ENCODE peak calls at places on chromosome 10, in five cellular contexts. N is endodermal cell, P is GM13976, Z is brain microvascular endothelial cell, B is fibroblast of mammary gland. G is an unnamed sample.

GRCh38 chr10:35372329-35372728 is 36.0 kb downstream of the CCNY start:
- DNase-seq in N (no peak), P (no peak), Z (no peak), B (peak; percentile 72), G (peak; percentile 60)

GRCh38 chr10:110861930-110862677 is 9.6 kb upstream of the PDCD4 start:
- DNase-seq in N (no peak), P (no peak), Z (no peak), B (peak; percentile 45), G (peak; percentile 15)

GRCh38 chr10:69269761-69270160 is 8.5 kb upstream of the HK1 start:
- DNase-seq in N (no peak), P (no peak), Z (no peak), B (peak; percentile 67), G (no peak)

GRCh38 chr10:43667317-43667731 is 18.6 kb upstream of the ZNF32 start:
- DNase-seq in N (peak; percentile 84), P (peak; percentile 51), Z (no peak), B (peak; percentile 34), G (no peak)

GRCh38 chr10:21526952-21527633 is 1.6 kb upstream of the SKIDA1 start:
- DNase-seq in N (peak; percentile 90), P (peak; percentile 65), Z (peak; percentile 42), B (peak; percentile 62), G (no peak)

GRCh38 chr10:123906884-123907652 is 15.5 kb upstream of the CPXM2 start:
- DNase-seq in N (no peak), P (no peak), Z (no peak), B (no peak), G (no peak)

GRCh38 chr10:131928248-131929095 is 27.7 kb downstream of the PPP2R2D start:
- DNase-seq in N (peak; percentile 49), P (peak; percentile 82), Z (peak; percentile 47), B (peak; percentile 53), G (no peak)

GRCh38 chr10:43231523-43232078 is 35.3 kb downstream of the RASGEF1A start:
- DNase-seq in N (peak; percentile 41), P (no peak), Z (no peak), B (no peak), G (no peak)

GRCh38 chr10:4013651-4014085 is 228.7 kb upstream of the KLF6 start:
- DNase-seq in N (no peak), P (peak; percentile 72), Z (no peak), B (no peak), G (no peak)

GRCh38 chr10:104767745-104768144 is 126.7 kb downstream of the SORCS3 start:
- DNase-seq in N (no peak), P (no peak), Z (no peak), B (no peak), G (no peak)

GRCh38 chr10:74140553-74140952 is 10.1 kb downstream of the AP3M1 start:
- DNase-seq in N (no peak), P (no peak), Z (no peak), B (no peak), G (no peak)

GRCh38 chr10:89575037-89575436 is 39.6 kb upstream of the SLC16A12 start:
- DNase-seq in N (no peak), P (no peak), Z (no peak), B (no peak), G (no peak)

GRCh38 chr10:14674376-14675050 is 100.2 kb downstream of the FAM107B start:
- DNase-seq in N (peak; percentile 57), P (no peak), Z (no peak), B (no peak), G (no peak)

GRCh38 chr10:15344256-15344875 is 26.7 kb downstream of the FAM171A1 start:
- DNase-seq in N (no peak), P (no peak), Z (no peak), B (no peak), G (no peak)

GRCh38 chr10:44974082-44974627 is 4.5 kb downstream of the DEPP1 start:
- DNase-seq in N (no peak), P (no peak), Z (no peak), B (no peak), G (no peak)

GRCh38 chr10:90960355-90960814 is 39.5 kb upstream of the ANKRD1 start:
- DNase-seq in N (no peak), P (peak; percentile 33), Z (peak; percentile 96), B (peak; percentile 99), G (peak; percentile 98)

GRCh38 chr10:114181971-114182370 is 2.8 kb downstream of the TDRD1 start:
- DNase-seq in N (no peak), P (no peak), Z (no peak), B (no peak), G (no peak)

GRCh38 chr10:90136731-90137316 is 435.4 kb downstream of the KIF20B start:
- DNase-seq in N (peak; percentile 66), P (no peak), Z (no peak), B (peak; percentile 36), G (no peak)

GRCh38 chr10:96577037-96577436 is 9.8 kb downstream of the TM9SF3 start:
- DNase-seq in N (no peak), P (no peak), Z (no peak), B (no peak), G (no peak)

GRCh38 chr10:73083234-73083633 is 13.4 kb downstream of the P4HA1 start:
- DNase-seq in N (no peak), P (no peak), Z (no peak), B (peak; percentile 33), G (no peak)

GRCh38 chr10:76871697-76872295 is 765.8 kb downstream of the KCNMA1 start:
- DNase-seq in N (no peak), P (no peak), Z (no peak), B (no peak), G (no peak)

GRCh38 chr10:21399392-21400015 is 126.0 kb downstream of the SKIDA1 start:
- DNase-seq in N (no peak), P (no peak), Z (peak; percentile 94), B (peak; percentile 91), G (peak; percentile 83)

GRCh38 chr10:125411724-125412123 is 251.4 kb upstream of the CTBP2 start:
- DNase-seq in N (no peak), P (no peak), Z (peak; percentile 95), B (peak; percentile 97), G (peak; percentile 93)

GRCh38 chr10:43263551-43264323 is 3.1 kb downstream of the RASGEF1A start:
- DNase-seq in N (peak; percentile 66), P (peak; percentile 38), Z (no peak), B (no peak), G (no peak)

GRCh38 chr10:109274681-109275080 is 648.6 kb downstream of the XPNPEP1 start:
- DNase-seq in N (no peak), P (no peak), Z (no peak), B (no peak), G (no peak)

GRCh38 chr10:77357611-77358010 is 280.0 kb downstream of the KCNMA1 start:
- DNase-seq in N (no peak), P (no peak), Z (no peak), B (peak; percentile 81), G (peak; percentile 75)

GRCh38 chr10:101938316-101939272 is 95.0 kb upstream of the KCNIP2 start:
- DNase-seq in N (no peak), P (no peak), Z (peak; percentile 89), B (peak; percentile 89), G (peak; percentile 77)

GRCh38 chr10:83276971-83277370 is 862.3 kb upstream of the GHITM start:
- DNase-seq in N (no peak), P (no peak), Z (no peak), B (no peak), G (no peak)
- TF ChIP-seq CTCF in N (no peak), P (no peak), Z (no peak), B (no peak), G (no peak)

DNA sequence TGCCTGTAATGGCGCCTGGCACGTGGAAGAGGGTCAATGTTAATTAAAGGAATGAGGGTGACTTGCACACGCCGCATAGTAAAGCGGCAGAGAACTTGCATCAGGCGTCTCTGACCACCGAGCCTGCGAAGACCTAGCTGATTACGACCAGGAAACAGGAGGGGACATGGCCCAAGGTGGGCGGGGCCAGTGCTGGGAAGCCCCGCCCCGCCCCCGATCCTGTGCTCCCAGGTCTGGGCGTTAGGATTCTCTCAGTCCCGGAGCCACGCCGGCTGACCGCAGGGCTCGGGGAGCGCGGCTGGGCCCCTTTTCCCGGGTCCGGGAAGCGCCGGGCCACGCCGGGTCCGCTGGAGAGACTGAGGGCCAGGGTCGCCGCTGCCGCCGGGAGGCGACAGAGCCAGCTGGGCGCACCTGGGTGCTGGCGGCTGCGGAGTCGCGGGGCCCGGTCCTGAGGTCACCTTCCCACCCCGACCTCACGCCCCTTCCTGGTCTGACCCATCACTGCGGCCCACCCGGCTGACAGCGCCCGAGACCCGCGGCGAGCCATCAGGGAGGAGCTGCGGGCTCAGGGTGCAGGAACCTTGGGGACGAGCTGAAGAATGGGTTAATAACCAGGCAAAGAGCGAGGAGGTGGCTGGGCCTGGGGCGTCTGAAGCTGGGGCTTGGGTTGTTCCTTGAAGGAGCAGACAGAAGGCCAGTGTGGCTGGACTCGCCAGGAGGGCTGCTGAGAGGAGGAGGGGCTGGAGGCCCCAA is 23.0 kb upstream of the GRID1 start:
- DNase-seq in N (peak; percentile 96), P (peak; percentile 88), Z (no peak), B (no peak), G (no peak)
- TF ChIP-seq CTCF in N (peak; percentile 42), P (peak; percentile 25), Z (no peak), B (no peak), G (no peak)

DNA sequence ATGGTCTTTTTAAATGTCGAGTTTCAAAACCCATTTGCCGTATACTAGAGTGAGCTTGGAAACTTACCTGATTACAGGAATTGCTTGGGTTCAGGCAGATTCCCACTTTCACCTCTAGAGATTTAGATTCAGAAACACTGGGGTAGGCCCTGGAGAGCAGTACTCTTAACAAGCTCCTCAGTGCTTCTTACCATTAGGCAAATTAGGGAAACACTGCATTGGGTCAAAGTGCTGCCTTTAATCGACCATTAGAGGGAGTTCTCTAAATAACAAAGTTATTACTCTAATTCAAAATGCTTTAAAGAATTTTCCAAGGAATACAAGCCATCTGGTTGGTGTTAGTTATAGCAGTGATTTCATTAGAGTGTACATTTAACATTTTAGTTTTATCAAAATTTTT is 324.6 kb downstream of the GFRA1 start:
- DNase-seq in N (no peak), P (no peak), Z (no peak), B (peak; percentile 34), G (peak; percentile 20)
- TF ChIP-seq CTCF in N (peak; percentile 80), P (no peak), Z (peak; percentile 45), B (peak; percentile 40), G (peak; percentile 72)

GRCh38 chr10:79073784-79074432 is 5.1 kb downstream of the ZMIZ1 start:
- DNase-seq in N (no peak), P (no peak), Z (peak; percentile 40), B (peak; percentile 60), G (peak; percentile 35)

GRCh38 chr10:79074732-79075131 is 6.0 kb downstream of the ZMIZ1 start:
- DNase-seq in N (no peak), P (no peak), Z (no peak), B (no peak), G (no peak)

GRCh38 chr10:79071535-79071923 is 2.8 kb downstream of the ZMIZ1 start:
- DNase-seq in N (no peak), P (no peak), Z (no peak), B (no peak), G (no peak)

GRCh38 chr10:79072041-79072441 is 3.3 kb downstream of the ZMIZ1 start:
- DNase-seq in N (no peak), P (no peak), Z (no peak), B (no peak), G (no peak)

GRCh38 chr10:79072994-79073654 is 4.4 kb downstream of the ZMIZ1 start:
- DNase-seq in N (no peak), P (no peak), Z (no peak), B (no peak), G (peak; percentile 25)
- TF ChIP-seq CTCF in N (peak; percentile 16), P (no peak), Z (peak; percentile 37), B (peak; percentile 11), G (peak; percentile 24)

GRCh38 chr10:120480065-120480600 is 23.1 kb downstream of the PLPP4 start:
- DNase-seq in N (no peak), P (no peak), Z (no peak), B (no peak), G (peak; percentile 48)
- TF ChIP-seq CTCF in N (peak; percentile 68), P (no peak), Z (peak; percentile 51), B (peak; percentile 4), G (peak; percentile 71)